ENCODE peak calls at places on chromosomes 12 and 14, in ten cellular contexts. S is cardiac muscle cell; F is pancreas; Q is CD8-positive, alpha-beta T cell; O is astrocyte; I is fibroblast of lung; D is upper lobe of right lung; L is lower lobe of right lung; H is PC-3; N is kidney epithelial cell. J is an unnamed sample. For H3K27me3, the result is how much of the 10 kb centered on the place peaks cover.

GRCh38 chr14:51400142-51400541 is 160.1 kb downstream of the TMX1 start:
- DNase-seq in S (no peak), F (no peak), Q (no peak), O (no peak), I (peak), D (no peak), L (no peak), H (no peak), N (no peak), J (no peak)

GRCh38 chr14:54813081-54813480 is 89.5 kb downstream of the GCH1 start:
- DNase-seq in S (no peak), F (no peak), Q (no peak), O (no peak), I (no peak), D (no peak), L (no peak), H (no peak), N (no peak), J (no peak)

GRCh38 chr14:71338153-71338552 is 430.9 kb downstream of the PCNX1 start:
- DNase-seq in S (no peak), F (no peak), Q (no peak), O (no peak), I (no peak), D (no peak), L (no peak), H (no peak), N (no peak), J (no peak)

GRCh38 chr12:22477894-22478287 is 66.5 kb downstream of the C2CD5 start:
- DNase-seq in S (no peak), F (no peak), Q (no peak), O (peak), I (peak), D (no peak), L (no peak), H (no peak), N (no peak), J (no peak)

GRCh38 chr12:91225316-91225715 is 42.7 kb upstream of the DCN start:
- DNase-seq in S (no peak), F (no peak), Q (no peak), O (peak), I (peak), D (no peak), L (no peak), H (no peak), N (no peak), J (no peak)

GRCh38 chr14:23665302-23666016 is 29.3 kb downstream of the DHRS2 start:
- DNase-seq in S (no peak), F (no peak), Q (no peak), O (no peak), I (no peak), D (no peak), L (no peak), H (peak), N (no peak), J (no peak)

GRCh38 chr12:71556471-71556870 is 107.2 kb downstream of the ZFC3H1 start:
- DNase-seq in S (no peak), F (no peak), Q (no peak), O (no peak), I (no peak), D (no peak), L (no peak), H (no peak), N (no peak), J (no peak)

GRCh38 chr12:104694161-104694560 is 237.4 kb downstream of the CHST11 start:
- DNase-seq in S (no peak), F (no peak), Q (no peak), O (peak), I (no peak), D (no peak), L (no peak), H (no peak), N (no peak), J (no peak)

GRCh38 chr12:56808954-56809353 is 45.8 kb downstream of the HSD17B6 start:
- DNase-seq in S (no peak), F (no peak), Q (no peak), O (no peak), I (peak), D (no peak), L (no peak), H (peak), N (no peak), J (no peak)

DNA sequence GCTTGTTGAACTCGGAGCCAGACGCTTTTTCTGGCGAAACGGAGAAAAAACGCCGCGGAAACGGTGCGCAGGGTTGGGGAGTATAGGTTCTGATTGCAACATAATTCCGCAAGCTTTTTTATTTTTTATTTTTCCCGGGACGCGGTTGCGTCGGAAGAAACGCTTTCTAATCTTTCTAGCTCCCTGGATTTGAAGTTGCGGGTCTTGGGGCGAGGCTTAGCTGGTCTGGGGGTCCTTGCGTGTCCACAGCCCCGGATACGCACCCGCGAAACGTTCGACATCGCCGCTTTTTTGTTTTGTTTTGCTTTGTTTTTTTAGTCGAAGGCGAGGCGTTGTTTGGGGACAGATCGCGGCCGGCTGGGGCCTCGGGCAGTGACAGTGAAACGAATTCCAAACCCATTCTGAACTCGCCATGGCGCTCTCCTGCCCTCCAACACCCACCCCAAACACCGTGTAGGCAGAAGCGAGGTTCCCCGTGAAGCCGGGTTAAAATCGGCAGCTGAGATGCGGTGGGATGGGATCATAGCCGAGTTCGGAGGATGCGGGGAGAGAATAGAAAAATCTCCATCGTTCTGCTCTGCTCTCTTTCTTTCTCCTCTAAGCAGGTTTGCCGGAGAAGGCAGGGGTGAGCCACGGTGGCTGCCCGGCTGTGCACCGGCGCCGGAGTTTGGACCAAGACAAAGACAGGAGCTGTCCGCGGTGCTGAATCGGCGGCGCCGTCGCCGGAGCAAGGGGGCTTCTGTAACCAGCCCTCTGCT is 8.1 kb upstream of the LHX5 start:
- DNase-seq in S (peak), F (no peak), Q (peak), O (peak), I (peak), D (peak), L (no peak), H (no peak), N (peak), J (no peak)
- H3K27me3 ChIP-seq in S (half or more), F (under half), Q (under half), O (half or more), I (under half), D (half or more), L (half or more), H (half or more), N (half or more), J (under half)

GRCh38 chr14:59900536-59900935 is 19.4 kb upstream of the LRRC9 start:
- DNase-seq in S (no peak), F (no peak), Q (no peak), O (no peak), I (no peak), D (no peak), L (no peak), H (no peak), N (no peak), J (no peak)
- H3K4me3 ChIP-seq in S (no peak), F (no peak), Q (no peak), O (no peak), I (no peak), D (no peak), L (no peak), H (no peak), N (no peak), J (no peak)

DNA sequence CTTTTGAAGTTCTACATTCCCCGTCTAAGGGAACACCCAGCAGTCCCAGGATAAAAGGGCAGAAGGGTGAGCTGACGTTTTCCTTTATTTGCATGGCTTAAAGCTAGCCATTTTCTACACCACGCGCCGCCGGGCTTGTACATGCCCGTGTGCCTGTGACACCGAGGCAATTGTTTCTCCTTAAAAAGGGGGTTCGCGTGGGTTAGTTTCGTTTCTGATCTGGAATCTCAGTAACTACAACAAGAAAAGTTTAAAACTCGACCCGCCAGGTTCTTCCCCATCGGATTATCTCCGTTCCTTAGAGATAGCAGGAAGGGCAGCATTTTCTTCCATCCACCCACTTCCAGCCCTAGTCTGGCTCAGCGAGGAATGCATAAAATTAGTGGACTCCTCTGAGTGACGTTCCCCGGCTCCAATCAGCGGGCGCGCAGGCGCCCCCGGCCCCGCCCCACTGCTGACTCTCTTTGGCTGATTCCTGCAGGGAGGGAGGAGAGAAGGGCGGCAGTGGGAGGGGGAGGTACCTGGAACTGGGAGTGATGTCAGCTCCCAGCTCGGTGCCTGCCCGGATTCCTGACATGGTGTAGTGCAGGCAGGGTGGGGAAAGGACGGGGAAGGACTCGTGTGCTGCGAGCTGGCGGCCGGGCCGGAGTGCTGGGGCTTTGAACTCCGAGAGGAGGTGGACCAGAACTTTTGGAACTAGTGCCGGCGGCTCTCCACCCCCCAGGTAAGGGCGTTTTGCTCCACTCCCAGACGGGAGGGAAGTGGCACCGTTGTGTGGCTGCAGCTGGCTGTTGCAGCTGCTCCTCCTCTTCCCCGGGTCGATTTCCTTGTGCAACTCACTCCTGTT is at the start of gene PPFIBP1:
- DNase-seq in S (peak), F (peak), Q (peak), O (peak), I (peak), D (peak), L (peak), H (peak), N (peak), J (peak)
- TF ChIP-seq CTCF in S (peak), F (no peak), Q (no peak), O (no peak), I (peak), D (peak), L (peak), H (peak), N (peak), J (peak)

DNA sequence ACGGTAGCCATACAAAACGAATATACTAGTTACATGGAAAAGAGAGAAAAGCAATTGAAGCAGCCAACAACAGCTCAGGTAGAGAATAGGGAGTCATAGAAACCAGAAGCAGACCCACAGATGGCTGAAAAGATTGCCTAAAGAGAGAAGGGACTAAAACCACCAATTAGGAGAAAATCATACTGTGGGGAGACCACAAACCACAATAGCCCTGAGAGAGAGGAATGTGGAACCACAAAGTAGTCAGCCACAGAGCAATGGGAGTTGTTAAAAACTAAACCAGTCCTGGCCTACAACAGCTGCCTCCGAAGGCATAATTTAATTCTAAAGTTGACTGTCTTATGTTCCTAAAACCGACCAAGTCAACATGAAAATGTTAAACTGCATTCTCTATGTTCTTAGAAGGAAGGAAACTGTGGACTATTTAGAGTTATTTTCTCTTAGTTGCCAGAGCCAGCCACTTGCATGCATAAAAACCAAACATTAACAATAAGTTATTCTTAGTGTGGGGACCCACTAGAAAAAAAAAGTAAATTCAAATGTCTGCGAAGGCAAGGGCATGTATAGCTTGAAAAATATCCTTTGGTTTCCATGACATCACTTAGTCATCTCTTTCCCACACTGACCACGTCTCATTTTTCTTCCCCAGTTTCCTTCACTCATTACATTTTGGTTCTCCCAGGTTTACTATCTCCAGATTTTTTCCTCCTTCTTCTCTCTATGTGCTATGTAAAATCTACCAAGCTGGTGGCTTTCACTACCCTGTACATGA is 398.0 kb downstream of the NOVA1 start:
- DNase-seq in S (no peak), F (no peak), Q (no peak), O (peak), I (peak), D (no peak), L (no peak), H (peak), N (peak), J (no peak)
- H3K27me3 ChIP-seq in S (under half), F (under half), Q (under half), O (half or more), I (under half), D (under half), L (under half), H (under half), N (under half), J (under half)

GRCh38 chr12:41188841-41189394 is 798 bp downstream of the PDZRN4 start:
- DNase-seq in S (no peak), F (no peak), Q (no peak), O (no peak), I (no peak), D (no peak), L (no peak), H (no peak), N (no peak), J (no peak)

GRCh38 chr12:41190360-41190759 is 2.2 kb downstream of the PDZRN4 start:
- DNase-seq in S (peak), F (no peak), Q (no peak), O (peak), I (no peak), D (no peak), L (no peak), H (peak), N (no peak), J (no peak)

GRCh38 chr12:41185946-41186345 is 2.2 kb upstream of the PDZRN4 start:
- DNase-seq in S (no peak), F (no peak), Q (no peak), O (no peak), I (no peak), D (no peak), L (no peak), H (no peak), N (no peak), J (no peak)

GRCh38 chr12:41189395-41190251 is 1.5 kb downstream of the PDZRN4 start:
- DNase-seq in S (peak), F (no peak), Q (no peak), O (no peak), I (no peak), D (no peak), L (no peak), H (no peak), N (no peak), J (no peak)

GRCh38 chr12:41188058-41188840 is at the start of gene PDZRN4:
- DNase-seq in S (peak), F (no peak), Q (no peak), O (no peak), I (no peak), D (peak), L (peak), H (no peak), N (no peak), J (no peak)
- H3K4me3 ChIP-seq in S (peak), F (peak), Q (no peak), O (peak), I (no peak), D (peak), L (peak), H (no peak), N (peak), J (no peak)

DNA sequence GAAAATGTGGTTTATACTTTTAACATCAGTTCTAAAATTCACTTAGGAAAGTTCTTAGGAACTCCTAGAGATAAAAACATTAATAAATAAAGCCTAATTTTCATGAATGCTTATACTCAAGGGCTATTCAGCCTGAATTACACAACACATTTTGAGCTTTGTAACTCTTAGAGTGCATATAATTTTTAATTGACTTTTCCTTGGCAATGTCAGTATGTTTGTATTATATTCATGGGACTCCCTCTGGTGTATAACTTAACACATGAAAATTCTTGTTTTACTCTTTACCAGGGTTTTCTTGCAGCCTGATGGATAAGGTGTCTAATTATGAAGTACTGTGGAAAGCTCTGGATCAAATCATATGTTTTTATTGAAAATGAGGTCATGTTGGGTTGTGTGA is 150.6 kb upstream of the HMGA2 start:
- DNase-seq in S (no peak), F (no peak), Q (no peak), O (peak), I (peak), D (no peak), L (no peak), H (peak), N (no peak), J (no peak)
- TF ChIP-seq CTCF in S (peak), F (no peak), Q (no peak), O (no peak), I (peak), D (peak), L (no peak), H (peak), N (no peak), J (peak)

GRCh38 chr12:130073721-130074120 is 88.5 kb upstream of the FZD10 start:
- DNase-seq in S (no peak), F (no peak), Q (no peak), O (no peak), I (no peak), D (no peak), L (no peak), H (no peak), N (no peak), J (no peak)

GRCh38 chr12:130075497-130076076 is 86.7 kb upstream of the FZD10 start:
- DNase-seq in S (no peak), F (no peak), Q (no peak), O (no peak), I (no peak), D (no peak), L (no peak), H (no peak), N (no peak), J (no peak)

GRCh38 chr12:130076752-130077151 is 85.5 kb upstream of the FZD10 start:
- DNase-seq in S (no peak), F (no peak), Q (no peak), O (no peak), I (no peak), D (no peak), L (no peak), H (no peak), N (no peak), J (no peak)

GRCh38 chr12:130074661-130075406 is 87.4 kb upstream of the FZD10 start:
- DNase-seq in S (no peak), F (no peak), Q (no peak), O (no peak), I (no peak), D (no peak), L (no peak), H (no peak), N (no peak), J (no peak)

DNA sequence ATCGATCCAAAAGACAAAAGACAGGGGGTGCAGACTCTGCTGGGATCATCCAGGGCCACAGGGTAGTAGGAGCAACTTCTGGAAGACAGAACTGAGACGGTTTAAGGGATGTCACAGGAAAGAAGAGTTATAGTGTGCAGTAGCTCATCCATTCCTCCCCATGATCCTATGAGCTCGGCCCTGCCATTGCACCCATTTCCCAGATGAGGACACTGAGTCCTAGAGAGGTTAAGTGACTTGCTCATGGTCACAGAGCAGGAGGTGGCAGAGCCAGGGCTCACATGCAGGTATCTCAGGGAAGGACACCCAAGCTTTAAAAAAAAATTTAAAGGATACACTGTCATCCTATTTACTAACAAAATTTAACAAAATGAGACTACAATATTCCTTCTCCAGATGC is 86.1 kb upstream of the FZD10 start:
- DNase-seq in S (no peak), F (no peak), Q (no peak), O (no peak), I (no peak), D (no peak), L (no peak), H (no peak), N (no peak), J (no peak)
- H3K27me3 ChIP-seq in S (under half), F (under half), Q (under half), O (under half), I (under half), D (under half), L (under half), H (under half), N (under half), J (under half)

GRCh38 chr12:45148619-45149018 is 67.3 kb upstream of the ANO6 start:
- DNase-seq in S (no peak), F (no peak), Q (no peak), O (no peak), I (no peak), D (no peak), L (no peak), H (no peak), N (no peak), J (no peak)
- H3K4me3 ChIP-seq in S (no peak), F (no peak), Q (no peak), O (no peak), I (no peak), D (no peak), L (no peak), H (no peak), N (no peak), J (no peak)

J was measured in BJ.